ENCODE peak calls at places on chromosomes 4 and X, in four cellular contexts. B, T, X and S are unnamed samples.

GRCh38 chr4:55303818-55304217 is 42.2 kb upstream of the SRD5A3 start:
- DNase-seq in B (no peak), T (peak), X (no peak), S (no peak)

GRCh38 chrX:13903405-13903804 is 86.5 kb upstream of the GPM6B start:
- DNase-seq in X (no peak), T (no peak), B (no peak), S (no peak)

GRCh38 chr4:3342182-3342854 is 49.5 kb downstream of the RGS12 start:
- DNase-seq in B (no peak), T (peak), X (no peak), S (no peak)

GRCh38 chrX:84047339-84047738 is 140.7 kb downstream of the RPS6KA6 start:
- DNase-seq in X (no peak), T (no peak), B (no peak), S (no peak)

GRCh38 chrX:130172127-130172834 is 519 bp downstream of the RAB33A start:
- DNase-seq in T (no peak), B (no peak), X (no peak), S (no peak)

GRCh38 chr4:52195882-52196281 is 144.8 kb downstream of the SPATA18 start:
- DNase-seq in X (no peak), T (no peak), B (no peak), S (no peak)

GRCh38 chrX:1196436-1196835 is 16.0 kb downstream of the CRLF2 start:
- DNase-seq in X (peak), B (no peak), T (no peak), S (no peak)

GRCh38 chrX:127879585-127879984 is 172.6 kb downstream of the ACTRT1 start:
- DNase-seq in B (no peak), X (no peak), T (no peak), S (no peak)

GRCh38 chr4:80266267-80266901 is at the start of gene FGF5:
- DNase-seq in T (peak), X (no peak), B (peak), S (peak)

GRCh38 chr4:185914583-185915199 is 102.7 kb upstream of the SORBS2 start:
- DNase-seq in B (peak), T (no peak), X (no peak), S (no peak)

GRCh38 chrX:153776611-153777045 is 4.2 kb upstream of the SRPK3 start:
- DNase-seq in B (no peak), T (no peak), X (no peak), S (no peak)

GRCh38 chr4:5979981-5980380 is 38.2 kb downstream of the C4orf50 start:
- DNase-seq in B (no peak), X (no peak), T (no peak), S (no peak)

GRCh38 chr4:150679767-150680088 is 97.8 kb downstream of the MAB21L2 start:
- DNase-seq in T (no peak), B (peak), X (no peak), S (no peak)

GRCh38 chr4:87848622-87849351 is 16.0 kb downstream of the MEPE start:
- DNase-seq in B (no peak), T (no peak), X (peak), S (peak)

GRCh38 chr4:26342328-26343040 is 21.7 kb downstream of the RBPJ start:
- DNase-seq in X (no peak), T (peak), B (peak), S (no peak)

GRCh38 chr4:675036-675804 is 878 bp downstream of the MYL5 start:
- DNase-seq in T (no peak), B (no peak), X (peak), S (no peak)